ENCODE peak calls at places on chromosome 9, in six cellular contexts. O is AG04449; E is endothelial cell; U is CD4-positive, CD25-positive, alpha-beta regulatory T cell; X is T-helper 1 cell; B is posterior cingulate gyrus. I is an unnamed sample.
A peak's percentile ranks its signal among the peaks of the same experiment; 100 is the strongest.

GRCh38 chr9:68664036-68664435 is 41.0 kb upstream of the PIP5K1B start:
- DNase-seq in O (no peak), E (no peak), U (no peak), X (no peak), B (no peak), I (no peak)

GRCh38 chr9:2907401-2907800 is 63.5 kb upstream of the PUM3 start:
- DNase-seq in O (no peak), E (no peak), U (no peak), X (no peak), B (no peak), I (no peak)

GRCh38 chr9:7169717-7170348 is 412.1 kb downstream of the KDM4C start:
- DNase-seq in O (no peak), E (no peak), U (no peak), X (no peak), B (no peak), I (no peak)

GRCh38 chr9:86639899-86640379 is 285.7 kb upstream of the TUT7 start:
- DNase-seq in O (no peak), E (peak; percentile 19), U (no peak), X (no peak), B (no peak), I (no peak)

GRCh38 chr9:16496908-16497307 is 373.6 kb downstream of the BNC2 start:
- DNase-seq in O (no peak), E (no peak), U (no peak), X (no peak), B (no peak), I (no peak)

GRCh38 chr9:135992486-135993408 is 31.6 kb upstream of the UBAC1 start:
- DNase-seq in O (no peak), E (peak; percentile 76), U (no peak), X (no peak), B (peak; percentile 44), I (peak; percentile 21)

GRCh38 chr9:76943071-76943470 is 37.2 kb upstream of the PRUNE2 start:
- DNase-seq in O (no peak), E (no peak), U (no peak), X (no peak), B (no peak), I (no peak)

GRCh38 chr9:78149738-78150291 is 86.1 kb upstream of the CEP78 start:
- DNase-seq in O (no peak), E (no peak), U (no peak), X (no peak), B (no peak), I (no peak)

GRCh38 chr9:113621309-113621791 is 157.8 kb downstream of the RGS3 start:
- DNase-seq in O (no peak), E (peak; percentile 54), U (no peak), X (no peak), B (no peak), I (no peak)

GRCh38 chr9:135107592-135108235 is 20.2 kb downstream of the OLFM1 start:
- DNase-seq in O (no peak), E (no peak), U (no peak), X (no peak), B (no peak), I (no peak)

GRCh38 chr9:27367922-27368316 is 71.0 kb upstream of the EQTN start:
- DNase-seq in O (no peak), E (no peak), U (no peak), X (no peak), B (no peak), I (no peak)

GRCh38 chr9:98635374-98635773 is 73.4 kb downstream of the GABBR2 start:
- DNase-seq in O (no peak), E (no peak), U (no peak), X (no peak), B (no peak), I (no peak)

GRCh38 chr9:93256878-93257807 is 73.2 kb downstream of the WNK2 start:
- DNase-seq in O (no peak), E (no peak), U (no peak), X (no peak), B (no peak), I (no peak)

GRCh38 chr9:33737811-33738606 is 57.4 kb upstream of the PRSS3 start:
- DNase-seq in O (peak; percentile 14), E (peak; percentile 55), U (no peak), X (no peak), B (no peak), I (no peak)

GRCh38 chr9:104334549-104334948 is 169.5 kb upstream of the OR13F1 start:
- DNase-seq in O (no peak), E (no peak), U (no peak), X (no peak), B (no peak), I (no peak)

GRCh38 chr9:4292781-4293180 is 7.1 kb downstream of the GLIS3 start:
- DNase-seq in O (no peak), E (no peak), U (no peak), X (no peak), B (no peak), I (no peak)

GRCh38 chr9:128903871-128904371 is 16.9 kb upstream of the PHYHD1 start:
- DNase-seq in O (no peak), E (no peak), U (no peak), X (no peak), B (no peak), I (no peak)

GRCh38 chr9:30536494-30536893 is 1847.9 kb upstream of the ACO1 start:
- DNase-seq in O (no peak), E (no peak), U (no peak), X (no peak), B (no peak), I (no peak)

GRCh38 chr9:131482343-131483006 is 20.2 kb upstream of the POMT1 start:
- DNase-seq in O (no peak), E (no peak), U (no peak), X (no peak), B (no peak), I (no peak)

GRCh38 chr9:5446451-5447236 is 3.7 kb upstream of the CD274 start:
- DNase-seq in O (no peak), E (no peak), U (no peak), X (no peak), B (no peak), I (no peak)

GRCh38 chr9:112864982-112865381 is 25.7 kb downstream of the SLC46A2 start:
- DNase-seq in O (no peak), E (no peak), U (no peak), X (no peak), B (no peak), I (no peak)

GRCh38 chr9:34413229-34413852 is 36.6 kb upstream of the MYORG start:
- DNase-seq in O (no peak), E (peak; percentile 73), U (no peak), X (no peak), B (no peak), I (no peak)

GRCh38 chr9:3478549-3478953 is 47.2 kb downstream of the RFX3 start:
- DNase-seq in O (no peak), E (no peak), U (no peak), X (no peak), B (no peak), I (peak; percentile 31)

GRCh38 chr9:129624168-129624759 is 1.7 kb upstream of the NTMT1 start:
- DNase-seq in O (no peak), E (peak; percentile 83), U (peak; percentile 45), X (peak; percentile 52), B (no peak), I (peak; percentile 61)

GRCh38 chr9:13688223-13688989 is 408.9 kb upstream of the MPDZ start:
- DNase-seq in O (no peak), E (no peak), U (no peak), X (no peak), B (no peak), I (no peak)

GRCh38 chr9:93963969-93964368 is 8.8 kb upstream of the BARX1 start:
- DNase-seq in O (no peak), E (no peak), U (no peak), X (no peak), B (no peak), I (no peak)

GRCh38 chr9:95409650-95410426 is 92.3 kb upstream of the FANCC start:
- DNase-seq in O (peak; percentile 67), E (no peak), U (no peak), X (no peak), B (no peak), I (no peak)